ENCODE peak calls at places on chromosomes 6 and 20, in four cellular contexts. Y is WTC11, B is K562, N is HepG2. D is an unnamed sample.

GRCh38 chr20:44651507-44652373 is at the start of gene ADA:
- DNase-seq in B (peak), N (peak), Y (peak), D (peak)

GRCh38 chr6:45423901-45424627 is 46.3 kb upstream of the SUPT3H start:
- DNase-seq in B (no peak), N (no peak), Y (peak), D (no peak)

GRCh38 chr6:93676506-93676905 is 257.1 kb upstream of the EPHA7 start:
- DNase-seq in N (no peak), Y (no peak), B (no peak), D (no peak)

GRCh38 chr20:43755851-43756250 is 29.0 kb upstream of the GTSF1L start:
- DNase-seq in Y (no peak), N (no peak), B (no peak), D (no peak)

GRCh38 chr20:11581271-11581670 is 336.4 kb upstream of the BTBD3 start:
- DNase-seq in N (peak), Y (peak), B (no peak), D (peak)

GRCh38 chr20:53369871-53370270 is 223.8 kb downstream of the ZNF217 start:
- DNase-seq in N (no peak), B (no peak), Y (no peak), D (no peak)

GRCh38 chr20:34569598-34569997 is 11.1 kb downstream of the MAP1LC3A start:
- DNase-seq in B (no peak), N (no peak), Y (no peak), D (no peak)

GRCh38 chr6:12572884-12573824 is 143.4 kb upstream of the PHACTR1 start:
- DNase-seq in Y (no peak), N (no peak), B (no peak), D (no peak)

GRCh38 chr6:36349240-36349639 is 12.6 kb upstream of the BNIP5 start:
- DNase-seq in B (no peak), N (no peak), Y (no peak), D (no peak)

GRCh38 chr6:170522565-170523183 is 30.4 kb downstream of the PSMB1 start:
- DNase-seq in Y (peak), B (no peak), N (no peak), D (peak)

GRCh38 chr20:54292186-54292585 is 84.3 kb downstream of the PFDN4 start:
- DNase-seq in N (no peak), B (no peak), Y (no peak), D (no peak)

GRCh38 chr6:145626857-145627256 is 108.5 kb downstream of the EPM2A start:
- DNase-seq in N (no peak), Y (no peak), B (no peak), D (no peak)

GRCh38 chr6:3601570-3601969 is 144.7 kb upstream of the SLC22A23 start:
- DNase-seq in Y (no peak), N (no peak), B (no peak), D (no peak)

GRCh38 chr20:258269-258858 is 840 bp downstream of the DEFB132 start:
- DNase-seq in B (no peak), N (no peak), Y (no peak), D (no peak)

GRCh38 chr6:148358196-148358785 is 15.7 kb downstream of the SASH1 start:
- DNase-seq in N (no peak), B (no peak), Y (no peak), D (no peak)

GRCh38 chr6:33634203-33634727 is 13.1 kb downstream of the ITPR3 start:
- DNase-seq in Y (peak), N (peak), B (no peak), D (no peak)

GRCh38 chr6:162344935-162345599 is 382.5 kb downstream of the PRKN start:
- DNase-seq in Y (no peak), N (no peak), B (no peak), D (no peak)

GRCh38 chr20:44138859-44139258 is 48.1 kb downstream of the JPH2 start:
- DNase-seq in N (no peak), B (no peak), Y (no peak), D (no peak)

GRCh38 chr20:12414446-12415274 is 497.0 kb downstream of the BTBD3 start:
- DNase-seq in Y (no peak), B (no peak), N (no peak), D (no peak)

GRCh38 chr6:14673201-14673600 is 555.6 kb downstream of the CD83 start:
- DNase-seq in B (no peak), N (no peak), Y (no peak), D (no peak)

GRCh38 chr6:134593887-134594286 is 276.0 kb upstream of the SGK1 start:
- DNase-seq in N (no peak), Y (no peak), B (no peak), D (no peak)

GRCh38 chr6:148470606-148471299 is 128.1 kb downstream of the SASH1 start:
- DNase-seq in B (no peak), Y (no peak), N (no peak), D (no peak)

GRCh38 chr6:157552171-157552747 is 171.3 kb downstream of the ZDHHC14 start:
- DNase-seq in N (no peak), Y (peak), B (no peak), D (no peak)

GRCh38 chr6:46207174-46207573 is 36.4 kb upstream of the ENPP5 start:
- DNase-seq in N (no peak), Y (no peak), B (no peak), D (no peak)

GRCh38 chr20:50110141-50111047 is 2.6 kb downstream of the UBE2V1 start:
- DNase-seq in B (no peak), Y (no peak), N (peak), D (no peak)

GRCh38 chr6:4615891-4616290 is 160.3 kb upstream of the CDYL start:
- DNase-seq in B (no peak), N (no peak), Y (no peak), D (no peak)

GRCh38 chr6:50145125-50145524 is 95.4 kb upstream of the DEFB112 start:
- DNase-seq in B (peak), Y (no peak), N (peak), D (peak)

GRCh38 chr20:3405139-3405538 is 2.3 kb downstream of the DNAAF9 start:
- DNase-seq in N (no peak), B (no peak), Y (no peak), D (no peak)

GRCh38 chr6:32085759-32086458 is 23.2 kb downstream of the TNXB start:
- DNase-seq in B (peak), Y (no peak), N (no peak), D (no peak)

GRCh38 chr6:46419576-46420002 is 71.7 kb downstream of the RCAN2 start:
- DNase-seq in N (peak), B (peak), Y (peak), D (peak)

GRCh38 chr6:11094411-11094851 is 797 bp downstream of the SMIM13 start:
- DNase-seq in Y (peak), B (peak), N (peak), D (peak)

GRCh38 chr6:115830895-115831294 is 229.8 kb downstream of the FRK start:
- DNase-seq in N (no peak), Y (no peak), B (no peak), D (peak)

GRCh38 chr6:56953597-56954388 is 1.1 kb upstream of the BEND6 start:
- DNase-seq in Y (no peak), N (no peak), B (no peak), D (peak)

GRCh38 chr20:24584538-24585356 is 115.3 kb downstream of the SYNDIG1 start:
- DNase-seq in B (no peak), Y (no peak), N (no peak), D (no peak)

GRCh38 chr6:45714795-45715507 is 300.7 kb downstream of the CLIC5 start:
- DNase-seq in B (peak), N (peak), Y (peak), D (peak)

GRCh38 chr20:58046311-58046710 is 182.1 kb downstream of the ANKRD60 start:
- DNase-seq in Y (no peak), N (no peak), B (no peak), D (no peak)

GRCh38 chr6:152720964-152721363 is 23.3 kb downstream of the MYCT1 start:
- DNase-seq in Y (no peak), N (no peak), B (no peak), D (no peak)
- TF ChIP-seq ELF4 in Y (no peak), N (no peak), B (no peak), D (no peak)

GRCh38 chr6:151804585-151805285 is 2.7 kb upstream of the ESR1 start:
- DNase-seq in N (no peak), B (no peak), Y (no peak), D (no peak)
- TF ChIP-seq ELF4 in N (no peak), B (no peak), Y (no peak), D (no peak)

GRCh38 chr20:9262653-9263194 is 193.8 kb downstream of the PLCB4 start:
- DNase-seq in N (no peak), B (no peak), Y (no peak), D (no peak)
- TF ChIP-seq ELF4 in N (no peak), B (no peak), Y (no peak), D (no peak)

DNA sequence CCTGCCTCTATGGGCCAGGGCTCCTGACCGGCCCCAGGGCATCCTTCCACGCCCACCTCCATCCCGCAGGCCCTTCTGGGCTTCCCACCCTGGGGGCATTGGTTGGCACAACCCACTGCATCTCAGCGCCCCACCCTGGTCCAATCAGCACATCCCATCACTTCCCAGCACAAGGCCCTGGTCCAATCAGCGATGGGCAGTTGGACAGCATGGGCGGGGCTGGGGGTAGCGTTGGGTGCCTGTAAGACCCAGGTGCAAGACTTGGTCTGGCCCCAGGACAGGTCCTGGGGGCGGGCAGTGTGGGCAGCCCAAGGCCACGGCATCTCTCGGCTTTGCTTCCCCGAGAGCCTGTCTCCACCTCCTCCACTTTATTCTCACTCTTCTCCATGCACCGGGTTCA is 298.5 kb downstream of the BMP7 start:
- DNase-seq in B (no peak), N (no peak), Y (peak), D (no peak)
- TF ChIP-seq ELF4 in B (no peak), N (no peak), Y (no peak), D (no peak)

GRCh38 chr6:29294499-29294914 is 7.0 kb upstream of the OR14J1 start:
- DNase-seq in N (no peak), Y (no peak), B (no peak), D (no peak)
- TF ChIP-seq ELF4 in N (no peak), Y (no peak), B (no peak), D (no peak)

GRCh38 chr20:10247440-10247839 is 28.8 kb downstream of the SNAP25 start:
- DNase-seq in Y (no peak), N (no peak), B (no peak), D (no peak)
- TF ChIP-seq ELF4 in Y (no peak), N (no peak), B (no peak), D (no peak)

GRCh38 chr6:139372326-139373153 is 1.9 kb downstream of the CITED2 start:
- DNase-seq in B (no peak), N (no peak), Y (no peak), D (no peak)
- TF ChIP-seq ELF4 in B (no peak), N (no peak), Y (no peak), D (no peak)

DNA sequence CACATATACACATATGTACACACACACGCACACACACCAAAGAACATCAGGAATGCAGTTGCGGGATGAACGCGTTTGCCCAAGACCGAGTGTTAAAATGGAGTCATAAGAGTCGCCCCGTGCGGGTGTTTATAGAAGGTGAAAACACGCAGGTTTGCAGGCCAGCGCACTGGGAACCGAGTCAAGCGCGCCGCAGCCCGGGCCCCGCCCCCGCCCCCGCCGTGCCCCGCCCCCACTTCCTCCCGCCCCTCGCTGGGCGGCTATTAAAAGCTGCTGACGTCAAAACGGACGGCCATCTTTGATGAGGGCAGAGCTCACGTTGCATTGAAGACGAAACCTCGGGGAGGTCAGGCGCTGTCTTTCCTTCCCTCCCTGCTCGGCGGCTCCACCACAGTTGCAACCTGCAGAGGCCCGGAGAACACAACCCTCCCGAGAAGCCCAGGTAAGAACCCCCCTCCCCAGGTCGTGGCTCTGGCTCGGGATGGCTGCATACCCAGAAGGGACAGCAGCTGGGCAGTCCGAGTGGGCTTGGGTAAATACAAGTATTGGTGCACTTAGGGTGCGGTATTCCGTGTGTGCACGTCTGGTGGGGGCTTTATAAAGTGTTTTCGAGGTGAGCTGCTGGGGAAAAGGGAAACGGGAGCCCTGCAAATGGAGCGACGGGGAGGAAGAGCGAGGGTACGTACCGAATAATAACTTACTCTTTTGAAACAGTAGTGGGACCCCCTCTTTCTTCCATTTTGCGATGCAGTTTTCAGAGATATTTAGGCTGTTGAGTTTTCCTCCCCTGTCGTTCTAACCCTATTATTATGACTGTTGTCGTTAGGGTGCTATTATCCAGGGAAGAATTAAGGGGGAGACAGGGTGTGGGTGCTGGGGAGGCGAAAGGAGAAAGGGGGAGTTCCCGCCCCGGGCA is at the start of gene SNAP25:
- DNase-seq in B (peak), N (no peak), Y (peak), D (peak)
- TF ChIP-seq ELF4 in B (no peak), N (no peak), Y (no peak), D (no peak)

GRCh38 chr20:62817975-62818591 is 1.2 kb downstream of the COL9A3 start:
- DNase-seq in N (no peak), Y (no peak), B (no peak), D (no peak)
- TF ChIP-seq ELF4 in N (no peak), Y (no peak), B (no peak), D (no peak)

D was measured in HEK293T.